ENCODE peak calls at places on chromosomes 12 and 14, in ten cellular contexts. E is stimulated activated naive CD4-positive, alpha-beta T cell; Q is left cardiac atrium; K is RKO; B is adrenal gland; X is activated CD4-positive, alpha-beta T cell treated with anti-CD3 and anti-CD28 coated beads, Interleukin-2, amount 10 ng/mL, durations not matched to agents 7 days and 5 days; H is cardiac muscle cell; D is cerebellar cortex; Y is CD8-positive, alpha-beta T cell; L is SW480. S is an unnamed sample.
A peak's percentile ranks its signal among the peaks of the same experiment; 100 is the strongest.

GRCh38 chr12:115763982-115764621 is 513.4 kb downstream of the MED13L start:
- DNase-seq in K (no peak), B (no peak), L (no peak), Q (no peak), E (no peak), D (no peak), H (no peak), X (no peak), Y (no peak), S (no peak)

GRCh38 chr14:64708148-64709004 is 4.2 kb downstream of the PLEKHG3 start:
- DNase-seq in Q (peak; percentile 49), X (peak; percentile 52), K (no peak), H (peak; percentile 67), D (no peak), L (peak; percentile 83), B (no peak), E (no peak), Y (no peak), S (no peak)

GRCh38 chr14:32370720-32371119 is 41.6 kb downstream of the AKAP6 start:
- DNase-seq in Q (no peak), H (no peak), K (peak; percentile 85), E (no peak), D (no peak), Y (no peak), X (no peak), B (no peak), L (peak; percentile 26), S (no peak)

GRCh38 chr14:79395061-79395460 is 816.2 kb downstream of the DIO2 start:
- DNase-seq in E (no peak), Y (no peak), K (no peak), D (no peak), H (no peak), L (no peak), Q (no peak), B (no peak), X (no peak), S (no peak)

GRCh38 chr12:119180380-119181040 is 1.8 kb downstream of the HSPB8 start:
- DNase-seq in H (peak; percentile 38), X (no peak), L (no peak), K (no peak), B (no peak), E (no peak), Y (no peak), Q (peak; percentile 77), D (no peak), S (no peak)

GRCh38 chr12:108306014-108306501 is 33.1 kb downstream of the CMKLR1 start:
- DNase-seq in E (no peak), Y (no peak), Q (peak; percentile 44), X (no peak), K (peak; percentile 36), H (no peak), D (no peak), L (peak; percentile 41), B (peak; percentile 37), S (no peak)

GRCh38 chr12:46674818-46675217 is 151.0 kb downstream of the SLC38A4 start:
- DNase-seq in L (no peak), Y (no peak), B (no peak), H (no peak), X (no peak), E (no peak), K (no peak), Q (no peak), D (no peak), S (no peak)

GRCh38 chr12:4159851-4160250 is 113.7 kb upstream of the CCND2 start:
- DNase-seq in E (no peak), B (peak; percentile 28), D (no peak), L (no peak), X (no peak), Q (no peak), K (no peak), H (no peak), Y (no peak), S (no peak)

GRCh38 chr12:49825971-49826421 is 2.2 kb downstream of the NCKAP5L start:
- DNase-seq in L (no peak), Q (no peak), K (no peak), B (no peak), X (no peak), H (no peak), D (no peak), E (no peak), Y (no peak), S (no peak)

GRCh38 chr12:9798008-9798619 is 29.2 kb upstream of the KLRF1 start:
- DNase-seq in H (peak; percentile 76), D (peak; percentile 36), L (peak; percentile 76), B (no peak), Q (no peak), X (peak; percentile 85), E (peak; percentile 68), K (peak; percentile 56), Y (peak; percentile 37), S (peak; percentile 70)

GRCh38 chr12:124225730-124226129 is 69.2 kb upstream of the RFLNA start:
- DNase-seq in H (no peak), E (no peak), D (no peak), Y (no peak), X (no peak), L (no peak), Q (no peak), K (no peak), B (no peak), S (no peak)

GRCh38 chr14:56580317-56580711 is 716 bp downstream of the TMEM260 start:
- DNase-seq in L (peak; percentile 9), H (no peak), B (no peak), X (no peak), D (no peak), K (no peak), Y (no peak), E (no peak), Q (no peak), S (no peak)

GRCh38 chr14:54818201-54819133 is 84.2 kb downstream of the GCH1 start:
- DNase-seq in Q (no peak), Y (no peak), X (no peak), L (peak; percentile 73), B (peak; percentile 67), H (no peak), D (no peak), E (no peak), K (peak; percentile 76), S (no peak)

GRCh38 chr14:100303925-100304324 is 2.3 kb downstream of the SLC25A29 start:
- DNase-seq in E (no peak), X (no peak), D (no peak), B (no peak), H (no peak), K (no peak), Y (no peak), L (no peak), Q (no peak), S (no peak)

GRCh38 chr14:60164404-60164716 is 838 bp downstream of the DHRS7 start:
- DNase-seq in E (no peak), K (no peak), X (no peak), H (no peak), D (no peak), Q (no peak), Y (no peak), L (no peak), B (no peak), S (no peak)